ENCODE peak calls at places on chromosomes 13 and 19, in five cellular contexts. A is K562, Y is HepG2, O is SK-N-SH, E is H1. W is an unnamed sample.

GRCh38 chr19:31559494-31559893 is 210.3 kb upstream of the TSHZ3 start:
- DNase-seq in A (no peak), Y (no peak), O (no peak), E (no peak), W (no peak)

GRCh38 chr19:49691243-49692101 is 556 bp downstream of the CPT1C start:
- DNase-seq in A (no peak), Y (no peak), O (peak), E (peak), W (no peak)

GRCh38 chr19:7738023-7738422 is 6.1 kb upstream of the CLEC4G start:
- DNase-seq in A (no peak), Y (no peak), O (no peak), E (no peak), W (no peak)

GRCh38 chr13:64928704-64929499 is 2301.2 kb downstream of the PCDH9 start:
- DNase-seq in A (no peak), Y (no peak), O (no peak), E (no peak), W (no peak)

GRCh38 chr13:36345438-36346221 is 564 bp downstream of the SPART start:
- DNase-seq in A (peak), Y (peak), O (no peak), E (peak), W (no peak)

GRCh38 chr13:22112956-22113750 is 442.3 kb downstream of the FGF9 start:
- DNase-seq in A (no peak), Y (no peak), O (no peak), E (no peak), W (no peak)

GRCh38 chr13:109880371-109881346 is 94.3 kb upstream of the IRS2 start:
- DNase-seq in A (no peak), Y (no peak), O (no peak), E (no peak), W (no peak)

GRCh38 chr13:26502826-26503225 is 54.7 kb upstream of the WASF3 start:
- DNase-seq in A (no peak), Y (no peak), O (no peak), E (no peak), W (no peak)

GRCh38 chr19:6802336-6803035 is 30.0 kb downstream of the VAV1 start:
- DNase-seq in A (no peak), Y (no peak), O (no peak), E (no peak), W (peak)

GRCh38 chr19:49896863-49897621 is at the start of gene IL4I1:
- DNase-seq in A (no peak), Y (no peak), O (no peak), E (no peak), W (peak)

GRCh38 chr13:96844195-96844594 is 150.1 kb downstream of the OXGR1 start:
- DNase-seq in A (no peak), Y (no peak), O (no peak), E (no peak), W (no peak)

GRCh38 chr19:14370169-14370998 is 10.9 kb upstream of the ADGRE5 start:
- DNase-seq in A (peak), Y (no peak), O (no peak), E (no peak), W (no peak)

GRCh38 chr19:42286349-42287016 is 15.4 kb upstream of the PRR19 start:
- DNase-seq in A (peak), Y (no peak), O (peak), E (no peak), W (no peak)

GRCh38 chr13:99655351-99656091 is 154.2 kb downstream of the TM9SF2 start:
- DNase-seq in A (no peak), Y (peak), O (no peak), E (no peak), W (no peak)

GRCh38 chr19:52664461-52664860 is 26.3 kb upstream of the ZNF83 start:
- DNase-seq in A (peak), Y (no peak), O (peak), E (no peak), W (no peak)

GRCh38 chr13:110528911-110529310 is 32.6 kb downstream of the RAB20 start:
- DNase-seq in A (no peak), Y (no peak), O (no peak), E (no peak), W (no peak)

GRCh38 chr13:105442941-105443340 is 1092.5 kb downstream of the EFNB2 start:
- DNase-seq in A (no peak), Y (no peak), O (no peak), E (no peak), W (no peak)

GRCh38 chr13:27619711-27620376 is 485 bp downstream of the LNX2 start:
- DNase-seq in A (no peak), Y (peak), O (peak), E (no peak), W (no peak)

GRCh38 chr13:89584058-89584457 is 1763.4 kb upstream of the MIR17HG start:
- DNase-seq in A (no peak), Y (no peak), O (peak), E (no peak), W (no peak)

GRCh38 chr19:45115809-45116615 is 23.0 kb downstream of the PPP1R37 start:
- DNase-seq in A (no peak), Y (no peak), O (no peak), E (no peak), W (no peak)

GRCh38 chr13:111152836-111153235 is 37.7 kb downstream of the ARHGEF7 start:
- DNase-seq in A (no peak), Y (peak), O (peak), E (no peak), W (no peak)

GRCh38 chr13:109919715-109920375 is 133.5 kb upstream of the IRS2 start:
- DNase-seq in A (no peak), Y (no peak), O (no peak), E (no peak), W (no peak)

GRCh38 chr19:52735734-52736133 is 890 bp upstream of the ZNF611 start:
- DNase-seq in A (no peak), Y (peak), O (no peak), E (peak), W (no peak)

GRCh38 chr13:40398060-40398459 is 268.4 kb downstream of the FOXO1 start:
- DNase-seq in A (no peak), Y (no peak), O (no peak), E (no peak), W (no peak)

GRCh38 chr19:10669246-10669645 is 15.1 kb downstream of the ILF3 start:
- DNase-seq in A (no peak), Y (no peak), O (no peak), E (no peak), W (no peak)

GRCh38 chr13:28805193-28805819 is 14.8 kb upstream of the MTUS2 start:
- DNase-seq in A (peak), Y (no peak), O (peak), E (peak), W (no peak)

GRCh38 chr13:98997738-98998641 is 20.1 kb upstream of the DOCK9 start:
- DNase-seq in A (no peak), Y (no peak), O (no peak), E (peak), W (no peak)

GRCh38 chr19:41226874-41227390 is 7.9 kb downstream of the AXL start:
- DNase-seq in A (no peak), Y (no peak), O (no peak), E (no peak), W (no peak)

GRCh38 chr13:81487151-81487550 is 1146.2 kb upstream of the SPRY2 start:
- DNase-seq in A (no peak), Y (peak), O (peak), E (peak), W (no peak)

GRCh38 chr19:7928741-7929701 is 3.1 kb upstream of the CTXN1 start:
- DNase-seq in A (peak), Y (peak), O (peak), E (peak), W (no peak)

GRCh38 chr19:46080561-46080960 is 39.8 kb upstream of the IGFL4 start:
- DNase-seq in A (no peak), Y (no peak), O (no peak), E (no peak), W (no peak)

GRCh38 chr13:107822006-107822405 is 393.3 kb downstream of the LIG4 start:
- DNase-seq in A (no peak), Y (no peak), O (no peak), E (no peak), W (no peak)

GRCh38 chr13:46160474-46161066 is 21.4 kb downstream of the LCP1 start:
- DNase-seq in A (peak), Y (peak), O (peak), E (no peak), W (no peak)

GRCh38 chr19:48715681-48716171 is 3.8 kb downstream of the MAMSTR start:
- DNase-seq in A (no peak), Y (no peak), O (no peak), E (no peak), W (no peak)

GRCh38 chr19:34255546-34255945 is 1.2 kb downstream of the GARRE1 start:
- DNase-seq in A (no peak), Y (no peak), O (no peak), E (no peak), W (no peak)

GRCh38 chr19:34254552-34255432 is at the start of gene GARRE1:
- DNase-seq in A (peak), Y (no peak), O (peak), E (peak), W (no peak)

GRCh38 chr19:34256835-34257558 is 2.6 kb downstream of the GARRE1 start:
- DNase-seq in A (no peak), Y (no peak), O (no peak), E (no peak), W (no peak)

GRCh38 chr19:34259367-34259865 is 5.1 kb downstream of the GARRE1 start:
- DNase-seq in A (no peak), Y (no peak), O (no peak), E (no peak), W (no peak)

DNA sequence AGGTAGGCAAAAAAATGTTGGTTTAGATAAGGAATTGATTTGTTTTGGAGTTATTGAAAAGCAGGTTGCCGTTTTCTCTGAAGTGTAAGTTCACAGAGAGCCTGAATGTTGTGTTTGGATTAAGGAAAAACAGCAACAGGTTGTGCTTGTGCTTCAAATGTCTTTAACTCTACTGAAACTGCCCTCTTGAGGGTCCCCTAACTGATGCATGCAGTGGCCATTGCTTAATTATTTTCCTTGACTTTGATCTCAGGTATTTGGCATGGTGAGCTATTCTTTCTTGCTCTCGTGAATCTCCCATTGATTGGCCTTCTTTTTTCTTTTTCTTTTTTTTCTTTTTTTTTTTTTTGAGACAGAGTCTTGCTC is 3.2 kb downstream of the GARRE1 start:
- DNase-seq in A (no peak), Y (no peak), O (no peak), E (no peak), W (no peak)
- H3K9ac ChIP-seq in A (no peak), Y (no peak), O (no peak), E (no peak), W (no peak)

GRCh38 chr13:45100855-45101254 is 19.5 kb upstream of the GTF2F2 start:
- DNase-seq in A (no peak), Y (no peak), O (no peak), E (no peak), W (no peak)

GRCh38 chr13:45104294-45104693 is 16.0 kb upstream of the GTF2F2 start:
- DNase-seq in A (no peak), Y (no peak), O (no peak), E (no peak), W (no peak)

GRCh38 chr13:45101327-45102018 is 18.8 kb upstream of the GTF2F2 start:
- DNase-seq in A (no peak), Y (no peak), O (no peak), E (no peak), W (no peak)

GRCh38 chr13:45105895-45106294 is 14.4 kb upstream of the GTF2F2 start:
- DNase-seq in A (no peak), Y (no peak), O (no peak), E (no peak), W (no peak)

DNA sequence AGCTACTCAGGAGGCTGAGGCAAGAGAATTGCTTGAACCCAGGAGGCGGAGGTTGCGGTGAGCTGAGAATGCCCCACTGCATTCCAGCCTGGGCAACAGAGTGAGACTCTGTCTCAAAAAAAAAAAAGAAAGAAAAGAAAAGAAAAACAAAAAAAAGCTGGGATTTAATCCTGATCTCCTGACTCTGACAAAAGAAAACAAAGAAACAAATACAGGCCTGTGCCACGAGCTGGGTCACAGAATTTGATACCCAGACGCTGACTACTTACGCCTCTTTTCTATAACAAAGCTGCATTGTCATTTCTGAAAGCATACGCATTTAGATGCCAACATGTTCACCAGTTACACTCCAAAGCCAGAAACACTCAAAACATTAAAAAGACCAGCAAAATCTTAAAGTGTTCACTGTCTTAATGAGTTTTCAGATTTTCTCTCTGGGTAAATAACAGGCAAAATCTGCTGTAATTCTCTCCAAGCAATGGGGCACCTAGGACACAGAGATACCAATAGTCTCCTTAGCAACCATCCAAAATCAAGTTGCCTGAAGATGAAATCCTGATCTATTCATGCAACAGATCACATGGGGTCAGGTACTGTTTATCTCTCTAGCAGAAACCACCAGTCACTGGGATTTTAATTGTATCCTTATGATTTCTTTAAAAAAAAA is 18.0 kb upstream of the GTF2F2 start:
- DNase-seq in A (no peak), Y (no peak), O (peak), E (no peak), W (no peak)
- TF ChIP-seq EP300 in A (no peak), Y (no peak), O (no peak), E (no peak), W (no peak)

GRCh38 chr19:55423225-55423967 is 15.8 kb upstream of the UBE2S start:
- DNase-seq in A (no peak), Y (no peak), O (no peak), E (no peak), W (no peak)
- TF ChIP-seq USF2 in A (no peak), Y (no peak), O (no peak), E (no peak), W (no peak)

DNA sequence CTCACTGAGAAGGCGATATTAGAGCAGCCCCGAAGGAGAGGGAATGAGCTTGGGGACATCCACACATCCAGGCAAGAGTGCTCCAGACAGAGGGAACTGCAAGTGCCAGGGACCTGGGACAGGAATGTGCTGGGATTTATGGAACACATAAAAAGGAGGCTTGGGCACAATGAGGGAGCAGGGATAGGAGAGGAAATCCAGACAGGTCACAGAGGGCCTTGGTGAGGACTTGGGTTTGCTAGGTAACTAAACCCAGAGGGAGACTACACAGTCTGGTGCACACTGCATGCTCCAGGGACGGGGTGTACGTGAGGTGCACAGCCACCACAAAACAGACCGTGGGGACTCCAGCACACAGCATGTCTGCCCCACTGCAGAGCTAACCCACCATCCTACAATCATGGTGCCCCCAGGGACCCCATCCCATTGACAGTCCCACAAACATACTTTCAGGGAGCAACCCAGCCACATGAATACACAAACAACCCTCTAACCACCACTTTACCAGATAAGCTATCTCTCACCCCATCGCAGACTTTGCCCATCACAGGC is 5.6 kb upstream of the ZFP36 start:
- DNase-seq in A (no peak), Y (no peak), O (no peak), E (no peak), W (no peak)
- H3K9ac ChIP-seq in A (peak), Y (peak), O (peak), E (no peak), W (peak)

DNA sequence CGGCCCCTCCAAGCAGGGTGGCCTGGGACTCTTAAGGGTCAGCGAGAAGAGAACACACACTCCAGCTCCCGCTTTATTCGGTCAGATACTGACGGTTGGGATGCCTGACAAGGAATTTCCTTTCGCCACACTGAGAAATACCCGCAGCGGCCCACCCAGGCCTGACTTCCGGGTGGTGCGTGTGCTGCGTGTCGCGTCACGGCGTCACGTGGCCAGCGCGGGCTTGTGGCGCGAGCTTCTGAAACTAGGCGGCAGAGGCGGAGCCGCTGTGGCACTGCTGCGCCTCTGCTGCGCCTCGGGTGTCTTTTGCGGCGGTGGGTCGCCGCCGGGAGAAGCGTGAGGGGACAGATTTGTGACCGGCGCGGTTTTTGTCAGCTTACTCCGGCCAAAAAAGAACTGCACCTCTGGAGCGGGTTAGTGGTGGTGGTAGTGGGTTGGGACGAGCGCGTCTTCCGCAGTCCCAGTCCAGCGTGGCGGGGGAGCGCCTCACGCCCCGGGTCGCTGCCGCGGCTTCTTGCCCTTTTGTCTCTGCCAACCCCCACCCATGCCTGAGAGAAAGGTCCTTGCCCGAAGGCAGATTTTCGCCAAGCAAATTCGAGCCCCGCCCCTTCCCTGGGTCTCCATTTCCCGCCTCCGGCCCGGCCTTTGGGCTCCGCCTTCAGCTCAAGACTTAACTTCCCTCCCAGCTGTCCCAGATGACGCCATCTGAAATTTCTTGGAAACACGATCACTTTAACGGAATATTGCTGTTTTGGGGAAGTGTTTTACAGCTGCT is at the start of the genes BRCA2 and ZAR1L:
- DNase-seq in A (peak), Y (peak), O (peak), E (peak), W (peak)
- TF ChIP-seq EP300 in A (peak), Y (no peak), O (no peak), E (no peak), W (no peak)

GRCh38 chr19:30123109-30123508 is 181.1 kb downstream of the URI1 start:
- DNase-seq in A (no peak), Y (no peak), O (no peak), E (no peak), W (no peak)
- TF ChIP-seq USF2 in A (no peak), Y (no peak), O (no peak), E (no peak), W (no peak)

GRCh38 chr19:18428837-18429674 is 8.9 kb downstream of the ISYNA1 start:
- DNase-seq in A (peak), Y (no peak), O (peak), E (peak), W (no peak)

GRCh38 chr19:18427080-18427751 is 8.0 kb downstream of the SSBP4 start:
- DNase-seq in A (no peak), Y (no peak), O (no peak), E (no peak), W (no peak)

GRCh38 chr19:18429717-18430416 is 8.1 kb downstream of the ISYNA1 start:
- DNase-seq in A (no peak), Y (no peak), O (no peak), E (no peak), W (no peak)

GRCh38 chr19:18427752-18428131 is 8.5 kb downstream of the SSBP4 start:
- DNase-seq in A (no peak), Y (no peak), O (no peak), E (no peak), W (no peak)

DNA sequence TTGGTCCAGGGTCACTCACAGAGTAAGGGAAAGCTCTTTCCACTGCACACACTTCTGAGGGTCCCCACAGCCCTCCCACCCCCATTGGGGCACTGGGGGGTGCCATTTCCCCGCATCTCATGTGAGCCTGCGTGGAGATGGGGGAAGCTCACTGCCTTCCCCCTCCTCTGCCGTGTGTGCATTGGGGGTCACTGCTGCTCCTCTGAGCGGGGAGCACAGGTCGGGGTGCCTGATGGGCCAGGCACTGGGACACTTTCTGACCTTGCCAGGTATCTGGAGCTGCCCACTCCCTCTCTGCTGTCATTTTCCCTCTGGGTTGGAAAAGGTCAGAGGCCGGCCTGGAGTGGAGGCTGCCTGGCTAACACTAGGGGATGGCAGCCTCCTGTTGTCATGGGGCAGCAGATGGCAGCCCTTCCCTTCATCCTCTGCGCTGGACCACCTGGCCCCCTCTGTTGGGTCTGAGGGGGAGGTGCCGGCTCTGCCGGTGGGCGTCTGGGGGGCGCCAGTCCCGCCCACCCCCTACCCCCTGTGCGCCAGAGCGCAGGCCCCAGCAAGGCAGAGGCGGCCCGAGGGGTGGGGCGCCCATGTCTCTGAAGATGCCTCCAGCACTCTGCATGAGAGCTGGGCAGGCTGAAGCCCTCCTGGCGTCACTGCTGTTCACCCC is 9.1 kb downstream of the SSBP4 start:
- DNase-seq in A (no peak), Y (no peak), O (no peak), E (no peak), W (no peak)
- H3K9ac ChIP-seq in A (no peak), Y (no peak), O (peak), E (no peak), W (no peak)

W was measured in GM12878.